ENCODE peak calls at places on chromosome 12, in four cellular contexts. E is lung, C is caudate nucleus, P is neural progenitor cell. V is an unnamed sample.

GRCh38 chr12:12503384-12504078 is 59.1 kb downstream of the DUSP16 start:
- DNase-seq in E (no peak), C (no peak), P (peak), V (no peak)

GRCh38 chr12:8698132-8698829 is 490 bp downstream of the RIMKLB start:
- DNase-seq in E (peak), C (peak), P (peak), V (peak)

GRCh38 chr12:55842681-55843429 is at the start of gene MMP19:
- DNase-seq in E (no peak), C (no peak), P (no peak), V (no peak)

GRCh38 chr12:112900298-112901145 is 6.2 kb upstream of the OAS1 start:
- DNase-seq in E (no peak), C (no peak), P (peak), V (no peak)

GRCh38 chr12:130555628-130556485 is 160.2 kb downstream of the RIMBP2 start:
- DNase-seq in E (no peak), C (no peak), P (no peak), V (no peak)

GRCh38 chr12:1020389-1020788 is 29.4 kb downstream of the ERC1 start:
- DNase-seq in E (no peak), C (no peak), P (no peak), V (no peak)

GRCh38 chr12:131818821-131819585 is 9.2 kb upstream of the MMP17 start:
- DNase-seq in E (no peak), C (no peak), P (no peak), V (no peak)

GRCh38 chr12:82207556-82207955 is 150.6 kb downstream of the CCDC59 start:
- DNase-seq in E (no peak), C (no peak), P (no peak), V (no peak)

GRCh38 chr12:75579552-75579951 is 68.1 kb upstream of the KRR1 start:
- DNase-seq in E (no peak), C (no peak), P (no peak), V (no peak)

GRCh38 chr12:9750276-9751203 is 10.2 kb downstream of the CD69 start:
- DNase-seq in E (peak), C (no peak), P (peak), V (no peak)

GRCh38 chr12:109247831-109248654 is 61.0 kb downstream of the FOXN4 start:
- DNase-seq in E (no peak), C (no peak), P (no peak), V (no peak)

GRCh38 chr12:49476091-49476490 is 62.7 kb upstream of the KCNH3 start:
- DNase-seq in E (no peak), C (no peak), P (no peak), V (no peak)

GRCh38 chr12:19915392-19916192 is 452.7 kb upstream of the PDE3A start:
- DNase-seq in E (no peak), C (no peak), P (peak), V (no peak)

GRCh38 chr12:109127533-109128242 is 11.3 kb downstream of the ACACB start:
- DNase-seq in E (no peak), C (no peak), P (no peak), V (no peak)

GRCh38 chr12:65666876-65667275 is 157.4 kb upstream of the HMGA2 start:
- DNase-seq in E (no peak), C (no peak), P (no peak), V (no peak)

GRCh38 chr12:55682087-55682796 is 25.5 kb downstream of the ITGA7 start:
- DNase-seq in E (no peak), C (no peak), P (no peak), V (no peak)

GRCh38 chr12:47361389-47362031 is 281.8 kb upstream of the AMIGO2 start:
- DNase-seq in E (no peak), C (no peak), P (no peak), V (no peak)

GRCh38 chr12:19431407-19432308 is 7.6 kb upstream of the AEBP2 start:
- DNase-seq in E (no peak), C (no peak), P (no peak), V (no peak)

GRCh38 chr12:94777936-94778335 is 127.6 kb upstream of the TMCC3 start:
- DNase-seq in E (no peak), C (no peak), P (no peak), V (no peak)

GRCh38 chr12:92094751-92095161 is 50.9 kb downstream of the BTG1 start:
- DNase-seq in E (no peak), C (no peak), P (no peak), V (no peak)

GRCh38 chr12:113247123-113248045 is 26.1 kb downstream of the TPCN1 start:
- DNase-seq in E (no peak), C (no peak), P (no peak), V (no peak)

GRCh38 chr12:52798671-52799497 is 3.0 kb upstream of the KRT3 start:
- DNase-seq in E (peak), C (no peak), P (no peak), V (no peak)

GRCh38 chr12:50401383-50402155 is 884 bp downstream of the LARP4 start:
- DNase-seq in E (no peak), C (no peak), P (peak), V (no peak)

GRCh38 chr12:28121899-28122655 is 68.2 kb upstream of the CCDC91 start:
- DNase-seq in E (no peak), C (no peak), P (no peak), V (no peak)

GRCh38 chr12:123119808-123120207 is 31.1 kb downstream of the PITPNM2 start:
- DNase-seq in E (no peak), C (no peak), P (no peak), V (no peak)

GRCh38 chr12:76670776-76671175 is 93.1 kb upstream of the ZDHHC17 start:
- DNase-seq in E (no peak), C (no peak), P (no peak), V (no peak)

GRCh38 chr12:81468206-81468605 is 290.9 kb downstream of the PPFIA2 start:
- DNase-seq in E (no peak), C (no peak), P (no peak), V (no peak)

GRCh38 chr12:44874981-44875416 is 1.1 kb downstream of the NELL2 start:
- DNase-seq in E (no peak), C (no peak), P (peak), V (no peak)

GRCh38 chr12:54870617-54871016 is 16.3 kb downstream of the MUCL1 start:
- DNase-seq in E (no peak), C (no peak), P (no peak), V (no peak)

GRCh38 chr12:4588916-4589315 is 26.9 kb downstream of the DYRK4 start:
- DNase-seq in E (no peak), C (no peak), P (no peak), V (no peak)

GRCh38 chr12:15597125-15597830 is 191.9 kb downstream of the EPS8 start:
- DNase-seq in E (no peak), C (no peak), P (no peak), V (no peak)

GRCh38 chr12:115973968-115974765 is 303.3 kb downstream of the MED13L start:
- DNase-seq in E (no peak), C (no peak), P (no peak), V (no peak)

GRCh38 chr12:74259199-74259598 is 278.4 kb upstream of the ATXN7L3B start:
- DNase-seq in E (no peak), C (no peak), P (no peak), V (no peak)
- H3K27ac ChIP-seq in E (no peak), C (no peak), P (no peak), V (no peak)

GRCh38 chr12:2405039-2405438 is 352.3 kb downstream of the CACNA1C start:
- DNase-seq in E (no peak), C (no peak), P (no peak), V (no peak)
- H3K27ac ChIP-seq in E (no peak), C (no peak), P (no peak), V (no peak)

DNA sequence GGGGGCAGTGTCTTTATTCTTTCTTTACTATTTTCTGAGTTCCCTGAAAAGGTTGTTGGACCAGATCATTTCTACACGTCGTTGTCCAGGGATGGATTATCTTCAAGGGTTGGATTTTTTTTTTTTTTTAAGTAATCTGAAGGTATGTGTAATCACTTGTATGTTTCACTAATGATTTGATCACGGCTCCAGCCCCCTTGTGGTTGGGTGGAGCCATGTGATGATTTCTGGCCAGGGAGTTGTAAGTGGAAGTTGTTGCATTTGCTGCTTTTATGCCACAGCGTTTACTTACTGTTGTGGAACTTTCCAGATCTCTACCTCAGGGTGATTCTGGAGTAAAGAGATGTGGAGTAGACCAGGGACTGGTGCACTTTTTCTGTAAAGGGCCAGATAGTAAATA is 390.3 kb downstream of the AACS start:
- DNase-seq in E (no peak), C (no peak), P (peak), V (no peak)
- H3K27ac ChIP-seq in E (no peak), C (peak), P (peak), V (peak)

GRCh38 chr12:124532947-124533346 is 34.5 kb downstream of the NCOR2 start:
- DNase-seq in E (no peak), C (no peak), P (peak), V (no peak)

GRCh38 chr12:124530637-124531263 is 36.7 kb downstream of the NCOR2 start:
- DNase-seq in E (no peak), C (no peak), P (no peak), V (no peak)

GRCh38 chr12:124531281-124531745 is 36.1 kb downstream of the NCOR2 start:
- DNase-seq in E (no peak), C (no peak), P (peak), V (no peak)

GRCh38 chr12:124532331-124532750 is 35.1 kb downstream of the NCOR2 start:
- DNase-seq in E (no peak), C (no peak), P (peak), V (no peak)

GRCh38 chr12:124531906-124532305 is 35.5 kb downstream of the NCOR2 start:
- DNase-seq in E (no peak), C (no peak), P (no peak), V (no peak)
- H3K27ac ChIP-seq in E (no peak), C (no peak), P (no peak), V (peak)

GRCh38 chr12:89966495-89967240 is 258.0 kb upstream of the ATP2B1 start:
- DNase-seq in E (no peak), C (no peak), P (no peak), V (no peak)
- H3K27ac ChIP-seq in E (no peak), C (no peak), P (no peak), V (no peak)